ENCODE peak calls at places on chromosomes 7 and 10, in seven cellular contexts. One of them, this sample, is unnamed.
A peak's percentile ranks its signal among the peaks of the same experiment; 100 is the strongest.

GRCh38 chr10:74150151-74151056 is at the start of gene AP3M1:
- DNase-seq in prostate gland: peak; percentile 78
- DNase-seq in H7: peak; percentile 86
- DNase-seq in uterus: peak; percentile 79
- DNase-seq in BJ: no peak
- DNase-seq in heart right ventricle: peak; percentile 88
- DNase-seq in body of pancreas: peak; percentile 86
- DNase-seq in this sample: no peak

GRCh38 chr10:108850138-108850854 is 1073.0 kb downstream of the XPNPEP1 start:
- DNase-seq in prostate gland: no peak
- DNase-seq in H7: no peak
- DNase-seq in uterus: no peak
- DNase-seq in BJ: no peak
- DNase-seq in heart right ventricle: no peak
- DNase-seq in body of pancreas: no peak
- DNase-seq in this sample: no peak

GRCh38 chr7:13042605-13043236 is 355.3 kb downstream of the ARL4A start:
- DNase-seq in prostate gland: no peak
- DNase-seq in H7: no peak
- DNase-seq in uterus: no peak
- DNase-seq in BJ: no peak
- DNase-seq in heart right ventricle: no peak
- DNase-seq in body of pancreas: no peak
- DNase-seq in this sample: no peak

GRCh38 chr7:55020481-55020871 is 1.7 kb downstream of the EGFR start:
- DNase-seq in prostate gland: peak; percentile 87
- DNase-seq in H7: peak; percentile 32
- DNase-seq in uterus: peak; percentile 74
- DNase-seq in BJ: no peak
- DNase-seq in heart right ventricle: no peak
- DNase-seq in body of pancreas: peak; percentile 76
- DNase-seq in this sample: peak; percentile 65

GRCh38 chr10:79320785-79321493 is 26.3 kb upstream of the PPIF start:
- DNase-seq in prostate gland: no peak
- DNase-seq in H7: no peak
- DNase-seq in uterus: no peak
- DNase-seq in BJ: peak; percentile 68
- DNase-seq in heart right ventricle: no peak
- DNase-seq in body of pancreas: no peak
- DNase-seq in this sample: no peak

GRCh38 chr10:78321500-78321899 is 287.8 kb downstream of the RPS24 start:
- DNase-seq in prostate gland: peak; percentile 1
- DNase-seq in H7: peak; percentile 5
- DNase-seq in uterus: no peak
- DNase-seq in BJ: no peak
- DNase-seq in heart right ventricle: no peak
- DNase-seq in body of pancreas: no peak
- DNase-seq in this sample: no peak

GRCh38 chr7:45872116-45873034 is 507 bp downstream of the CCDC201 start:
- DNase-seq in prostate gland: no peak
- DNase-seq in H7: peak; percentile 83
- DNase-seq in uterus: no peak
- DNase-seq in BJ: no peak
- DNase-seq in heart right ventricle: no peak
- DNase-seq in body of pancreas: no peak
- DNase-seq in this sample: no peak

GRCh38 chr7:150519310-150519709 is 4.6 kb downstream of the GIMAP7 start:
- DNase-seq in prostate gland: no peak
- DNase-seq in H7: no peak
- DNase-seq in uterus: no peak
- DNase-seq in BJ: no peak
- DNase-seq in heart right ventricle: no peak
- DNase-seq in body of pancreas: no peak
- DNase-seq in this sample: no peak

GRCh38 chr10:78634835-78635234 is 433.9 kb upstream of the ZMIZ1 start:
- DNase-seq in prostate gland: no peak
- DNase-seq in H7: no peak
- DNase-seq in uterus: no peak
- DNase-seq in BJ: no peak
- DNase-seq in heart right ventricle: no peak
- DNase-seq in body of pancreas: no peak
- DNase-seq in this sample: peak; percentile 19

GRCh38 chr10:10235003-10235402 is 782.7 kb upstream of the CELF2 start:
- DNase-seq in prostate gland: no peak
- DNase-seq in H7: no peak
- DNase-seq in uterus: no peak
- DNase-seq in BJ: no peak
- DNase-seq in heart right ventricle: no peak
- DNase-seq in body of pancreas: no peak
- DNase-seq in this sample: no peak

GRCh38 chr10:60816624-60817023 is 38.3 kb downstream of the CDK1 start:
- DNase-seq in prostate gland: peak; percentile 72
- DNase-seq in H7: peak; percentile 43
- DNase-seq in uterus: peak; percentile 49
- DNase-seq in BJ: peak; percentile 71
- DNase-seq in heart right ventricle: peak; percentile 72
- DNase-seq in body of pancreas: peak; percentile 59
- DNase-seq in this sample: peak; percentile 75

GRCh38 chr7:98616381-98617050 is 569 bp upstream of the NPTX2 start:
- DNase-seq in prostate gland: no peak
- DNase-seq in H7: peak; percentile 76
- DNase-seq in uterus: no peak
- DNase-seq in BJ: no peak
- DNase-seq in heart right ventricle: no peak
- DNase-seq in body of pancreas: peak; percentile 25
- DNase-seq in this sample: no peak

GRCh38 chr7:115952832-115953231 is 77.7 kb downstream of the TFEC start:
- DNase-seq in prostate gland: no peak
- DNase-seq in H7: no peak
- DNase-seq in uterus: no peak
- DNase-seq in BJ: no peak
- DNase-seq in heart right ventricle: no peak
- DNase-seq in body of pancreas: no peak
- DNase-seq in this sample: no peak

GRCh38 chr7:44380831-44381493 is 55.6 kb upstream of the CAMK2B start:
- DNase-seq in prostate gland: no peak
- DNase-seq in H7: peak; percentile 23
- DNase-seq in uterus: no peak
- DNase-seq in BJ: no peak
- DNase-seq in heart right ventricle: no peak
- DNase-seq in body of pancreas: no peak
- DNase-seq in this sample: no peak

GRCh38 chr7:80135306-80136104 is 874 bp downstream of the GNAI1 start:
- DNase-seq in prostate gland: no peak
- DNase-seq in H7: peak; percentile 73
- DNase-seq in uterus: peak; percentile 15
- DNase-seq in BJ: no peak
- DNase-seq in heart right ventricle: peak; percentile 17
- DNase-seq in body of pancreas: no peak
- DNase-seq in this sample: peak; percentile 30

GRCh38 chr10:47257396-47258120 is 42.4 kb upstream of the GDF10 start:
- DNase-seq in prostate gland: no peak
- DNase-seq in H7: no peak
- DNase-seq in uterus: no peak
- DNase-seq in BJ: no peak
- DNase-seq in heart right ventricle: no peak
- DNase-seq in body of pancreas: no peak
- DNase-seq in this sample: peak; percentile 31

GRCh38 chr10:51876528-51876927 is 177.1 kb upstream of the CSTF2T start:
- DNase-seq in prostate gland: no peak
- DNase-seq in H7: no peak
- DNase-seq in uterus: no peak
- DNase-seq in BJ: no peak
- DNase-seq in heart right ventricle: no peak
- DNase-seq in body of pancreas: no peak
- DNase-seq in this sample: no peak
- H3K4me3 ChIP-seq in prostate gland: no peak overlapping the region
- H3K4me3 ChIP-seq in H7: no peak overlapping the region
- H3K4me3 ChIP-seq in uterus: no peak overlapping the region
- H3K4me3 ChIP-seq in BJ: no peak overlapping the region
- H3K4me3 ChIP-seq in heart right ventricle: no peak overlapping the region
- H3K4me3 ChIP-seq in body of pancreas: no peak overlapping the region
- H3K4me3 ChIP-seq in this sample: no peak overlapping the region

DNA sequence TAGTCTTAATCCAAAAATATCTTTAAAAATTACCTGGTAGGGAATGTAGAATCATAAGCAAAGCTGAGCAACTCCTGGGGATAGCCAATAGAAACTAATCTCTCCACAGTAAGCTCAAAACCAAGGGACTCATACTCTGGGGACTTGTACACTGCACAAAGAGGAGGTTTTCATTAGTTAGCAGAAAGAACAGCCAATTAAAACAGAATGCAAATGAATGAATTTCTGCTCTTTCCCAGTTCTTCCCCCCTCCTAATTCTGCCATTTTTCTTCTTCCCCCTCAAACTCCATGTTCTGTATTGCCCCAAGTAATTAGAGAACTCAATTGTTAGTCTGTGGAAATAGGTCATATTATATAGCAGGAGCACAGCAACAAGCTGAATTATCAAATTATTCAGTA is 86.5 kb downstream of the NT5C2 start:
- DNase-seq in prostate gland: no peak
- DNase-seq in H7: no peak
- DNase-seq in uterus: no peak
- DNase-seq in BJ: no peak
- DNase-seq in heart right ventricle: no peak
- DNase-seq in body of pancreas: no peak
- DNase-seq in this sample: no peak
- H3K36me3 ChIP-seq in prostate gland: no peaks in the 10 kb centered on the region
- H3K36me3 ChIP-seq in H7: peaks cover 2% of the 10 kb centered on the region
- H3K36me3 ChIP-seq in uterus: no peaks in the 10 kb centered on the region
- H3K36me3 ChIP-seq in BJ: peaks cover 1% of the 10 kb centered on the region
- H3K36me3 ChIP-seq in heart right ventricle: peaks cover 50% of the 10 kb centered on the region
- H3K36me3 ChIP-seq in body of pancreas: peaks cover 9% of the 10 kb centered on the region
- H3K36me3 ChIP-seq in this sample: peaks cover 5% of the 10 kb centered on the region

GRCh38 chr7:83472376-83472775 is 176.6 kb downstream of the SEMA3E start:
- DNase-seq in prostate gland: no peak
- DNase-seq in H7: no peak
- DNase-seq in uterus: no peak
- DNase-seq in BJ: no peak
- DNase-seq in heart right ventricle: no peak
- DNase-seq in body of pancreas: no peak
- DNase-seq in this sample: no peak

GRCh38 chr7:83475403-83475802 is 173.5 kb downstream of the SEMA3E start:
- DNase-seq in prostate gland: no peak
- DNase-seq in H7: peak; percentile 14
- DNase-seq in uterus: no peak
- DNase-seq in BJ: no peak
- DNase-seq in heart right ventricle: no peak
- DNase-seq in body of pancreas: no peak
- DNase-seq in this sample: no peak

GRCh38 chr7:83478601-83479000 is 170.3 kb downstream of the SEMA3E start:
- DNase-seq in prostate gland: no peak
- DNase-seq in H7: no peak
- DNase-seq in uterus: no peak
- DNase-seq in BJ: no peak
- DNase-seq in heart right ventricle: no peak
- DNase-seq in body of pancreas: no peak
- DNase-seq in this sample: no peak

DNA sequence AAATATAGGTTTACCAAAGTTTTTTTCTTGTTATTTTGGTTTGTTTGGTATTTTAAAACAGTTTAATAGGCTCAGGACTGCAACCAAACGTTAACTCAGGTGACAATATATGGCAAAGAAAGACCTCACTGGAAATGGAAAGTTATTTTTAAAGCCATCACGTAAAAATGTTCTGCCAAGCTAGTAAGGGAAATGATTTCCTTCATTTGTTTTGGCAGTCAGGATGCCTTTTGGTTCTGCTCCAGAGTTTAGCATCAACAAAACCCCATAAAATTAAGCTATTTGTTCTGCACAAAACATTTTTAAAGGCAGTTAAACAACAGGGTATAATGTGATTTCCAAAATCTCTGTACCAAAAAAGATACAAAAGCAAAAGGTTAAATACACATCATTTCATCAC is 172.4 kb downstream of the SEMA3E start:
- DNase-seq in prostate gland: peak; percentile 33
- DNase-seq in H7: no peak
- DNase-seq in uterus: no peak
- DNase-seq in BJ: no peak
- DNase-seq in heart right ventricle: no peak
- DNase-seq in body of pancreas: no peak
- DNase-seq in this sample: no peak
- H3K4me3 ChIP-seq in prostate gland: no peak overlapping the region
- H3K4me3 ChIP-seq in H7: no peak overlapping the region
- H3K4me3 ChIP-seq in uterus: no peak overlapping the region
- H3K4me3 ChIP-seq in BJ: no peak overlapping the region
- H3K4me3 ChIP-seq in heart right ventricle: no peak overlapping the region
- H3K4me3 ChIP-seq in body of pancreas: no peak overlapping the region
- H3K4me3 ChIP-seq in this sample: no peak overlapping the region

GRCh38 chr10:68955786-68956532 is at the start of gene DDX21:
- DNase-seq in prostate gland: peak; percentile 90
- DNase-seq in H7: peak; percentile 92
- DNase-seq in uterus: peak; percentile 86
- DNase-seq in BJ: peak; percentile 67
- DNase-seq in heart right ventricle: peak; percentile 92
- DNase-seq in body of pancreas: peak; percentile 86
- DNase-seq in this sample: peak; percentile 95

GRCh38 chr10:68963151-68963550 is 7.2 kb downstream of the DDX21 start:
- DNase-seq in prostate gland: no peak
- DNase-seq in H7: no peak
- DNase-seq in uterus: no peak
- DNase-seq in BJ: no peak
- DNase-seq in heart right ventricle: no peak
- DNase-seq in body of pancreas: no peak
- DNase-seq in this sample: no peak

GRCh38 chr10:68957654-68958053 is 1.7 kb downstream of the DDX21 start:
- DNase-seq in prostate gland: no peak
- DNase-seq in H7: no peak
- DNase-seq in uterus: no peak
- DNase-seq in BJ: no peak
- DNase-seq in heart right ventricle: no peak
- DNase-seq in body of pancreas: no peak
- DNase-seq in this sample: no peak

GRCh38 chr10:68957284-68957615 is 1.3 kb downstream of the DDX21 start:
- DNase-seq in prostate gland: no peak
- DNase-seq in H7: no peak
- DNase-seq in uterus: no peak
- DNase-seq in BJ: no peak
- DNase-seq in heart right ventricle: no peak
- DNase-seq in body of pancreas: no peak
- DNase-seq in this sample: no peak

DNA sequence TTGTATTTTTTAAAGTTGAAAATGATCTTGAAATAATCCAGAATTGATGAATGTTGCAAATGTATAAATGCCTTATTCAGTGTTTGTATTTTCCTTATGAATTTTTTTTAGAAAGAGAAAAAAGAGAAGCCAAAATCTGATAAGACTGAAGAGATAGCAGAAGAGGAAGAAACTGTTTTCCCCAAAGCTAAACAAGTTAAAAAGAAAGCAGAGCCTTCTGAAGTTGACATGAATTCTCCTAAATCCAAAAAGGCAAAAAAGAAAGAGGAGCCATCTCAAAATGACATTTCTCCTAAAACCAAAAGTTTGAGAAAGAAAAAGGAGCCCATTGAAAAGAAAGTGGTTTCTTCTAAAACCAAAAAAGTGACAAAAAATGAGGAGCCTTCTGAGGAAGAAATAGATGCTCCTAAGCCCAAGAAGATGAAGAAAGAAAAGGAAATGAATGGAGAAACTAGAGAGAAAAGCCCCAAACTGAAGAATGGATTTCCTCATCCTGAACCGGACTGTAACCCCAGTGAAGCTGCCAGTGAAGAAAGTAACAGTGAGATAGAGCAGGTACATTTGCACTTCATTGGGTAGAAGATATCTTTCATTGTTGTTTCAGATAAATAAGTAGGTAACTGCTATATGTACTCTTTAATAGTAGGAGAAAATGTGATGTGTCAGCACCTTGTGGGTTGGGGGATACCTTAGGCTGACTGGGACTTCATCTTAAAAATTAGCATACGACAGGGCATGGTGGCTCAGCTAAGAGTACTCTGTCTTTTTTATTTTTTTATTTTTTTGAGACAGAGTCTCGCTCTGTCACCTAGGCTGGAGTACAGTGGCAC is 3.9 kb downstream of the DDX21 start:
- DNase-seq in prostate gland: no peak
- DNase-seq in H7: no peak
- DNase-seq in uterus: no peak
- DNase-seq in BJ: no peak
- DNase-seq in heart right ventricle: no peak
- DNase-seq in body of pancreas: no peak
- DNase-seq in this sample: no peak
- H3K36me3 ChIP-seq in prostate gland: no peaks in the 10 kb centered on the region
- H3K36me3 ChIP-seq in H7: peaks cover 33% of the 10 kb centered on the region
- H3K36me3 ChIP-seq in uterus: no peaks in the 10 kb centered on the region
- H3K36me3 ChIP-seq in BJ: peaks cover 8% of the 10 kb centered on the region
- H3K36me3 ChIP-seq in heart right ventricle: peaks cover 54% of the 10 kb centered on the region
- H3K36me3 ChIP-seq in body of pancreas: peaks cover 27% of the 10 kb centered on the region
- H3K36me3 ChIP-seq in this sample: peaks cover 11% of the 10 kb centered on the region